ENCODE peak calls at places on chromosome 17, in nine cellular contexts. J is thoracic aorta; O is CD4-positive, alpha-beta memory T cell; D is H7; P is kidney epithelial cell; Z is prostate gland; B is mammary epithelial cell; X is MM.1S; K is lower lobe of right lung. I is an unnamed sample.

GRCh38 chr17:35147313-35147982 is at the start of gene UNC45B:
- DNase-seq in J (no peak), O (no peak), D (no peak), P (no peak), Z (no peak), B (no peak), X (no peak), K (no peak), I (no peak)

GRCh38 chr17:82322526-82323453 is 5.4 kb upstream of the CD7 start:
- DNase-seq in J (no peak), O (no peak), D (no peak), P (no peak), Z (no peak), B (no peak), X (no peak), K (no peak), I (no peak)

GRCh38 chr17:41885733-41886132 is 20.5 kb upstream of the KLHL11 start:
- DNase-seq in J (no peak), O (no peak), D (peak; percentile 53), P (no peak), Z (no peak), B (no peak), X (no peak), K (no peak), I (no peak)

GRCh38 chr17:10053976-10054551 is 144.3 kb downstream of the GAS7 start:
- DNase-seq in J (no peak), O (no peak), D (no peak), P (no peak), Z (no peak), B (no peak), X (no peak), K (no peak), I (no peak)

GRCh38 chr17:82229686-82230626 is 1.1 kb downstream of the SLC16A3 start:
- DNase-seq in J (no peak), O (no peak), D (no peak), P (no peak), Z (no peak), B (no peak), X (no peak), K (no peak), I (no peak)

GRCh38 chr17:57782642-57783337 is 37.7 kb upstream of the CCDC182 start:
- DNase-seq in J (no peak), O (no peak), D (peak; percentile 59), P (no peak), Z (no peak), B (no peak), X (no peak), K (no peak), I (no peak)

GRCh38 chr17:10177921-10178788 is 20.3 kb downstream of the GAS7 start:
- DNase-seq in J (no peak), O (no peak), D (peak; percentile 77), P (no peak), Z (no peak), B (no peak), X (no peak), K (no peak), I (no peak)

GRCh38 chr17:11855306-11855705 is 142.0 kb downstream of the ZNF18 start:
- DNase-seq in J (no peak), O (no peak), D (no peak), P (no peak), Z (no peak), B (no peak), X (no peak), K (no peak), I (no peak)

GRCh38 chr17:30950669-30951399 is 20.0 kb upstream of the RNF135 start:
- DNase-seq in J (peak; percentile 25), O (no peak), D (no peak), P (no peak), Z (peak; percentile 26), B (peak; percentile 69), X (no peak), K (peak; percentile 77), I (no peak)

GRCh38 chr17:61394630-61395408 is 4.8 kb upstream of the TBX2 start:
- DNase-seq in J (no peak), O (no peak), D (no peak), P (no peak), Z (no peak), B (no peak), X (peak; percentile 67), K (peak; percentile 46), I (no peak)

GRCh38 chr17:45787656-45788055 is 3.5 kb downstream of the CRHR1 start:
- DNase-seq in J (no peak), O (no peak), D (no peak), P (no peak), Z (no peak), B (no peak), X (no peak), K (no peak), I (no peak)

GRCh38 chr17:57186231-57187019 is 69.9 kb upstream of the MSI2 start:
- DNase-seq in J (no peak), O (no peak), D (no peak), P (no peak), Z (no peak), B (no peak), X (no peak), K (no peak), I (no peak)

GRCh38 chr17:67109111-67109510 is 64.8 kb downstream of the CACNG1 start:
- DNase-seq in J (no peak), O (no peak), D (no peak), P (no peak), Z (no peak), B (no peak), X (no peak), K (no peak), I (no peak)

GRCh38 chr17:58416937-58417299 is 416 bp downstream of the RNF43 start:
- DNase-seq in J (no peak), O (no peak), D (peak; percentile 13), P (no peak), Z (no peak), B (no peak), X (no peak), K (no peak), I (no peak)

GRCh38 chr17:38724337-38724988 is 5.7 kb upstream of the CISD3 start:
- DNase-seq in J (no peak), O (no peak), D (no peak), P (no peak), Z (no peak), B (no peak), X (no peak), K (no peak), I (no peak)

GRCh38 chr17:2977157-2977556 is 86.2 kb downstream of the OR1D5 start:
- DNase-seq in J (no peak), O (no peak), D (no peak), P (no peak), Z (no peak), B (no peak), X (no peak), K (no peak), I (no peak)

GRCh38 chr17:4823373-4824089 is 9.6 kb upstream of the MINK1 start:
- DNase-seq in J (no peak), O (no peak), D (no peak), P (no peak), Z (no peak), B (no peak), X (no peak), K (no peak), I (no peak)

GRCh38 chr17:49022391-49022941 is 25.3 kb downstream of the IGF2BP1 start:
- DNase-seq in J (no peak), O (no peak), D (peak; percentile 94), P (no peak), Z (no peak), B (no peak), X (no peak), K (no peak), I (no peak)

DNA sequence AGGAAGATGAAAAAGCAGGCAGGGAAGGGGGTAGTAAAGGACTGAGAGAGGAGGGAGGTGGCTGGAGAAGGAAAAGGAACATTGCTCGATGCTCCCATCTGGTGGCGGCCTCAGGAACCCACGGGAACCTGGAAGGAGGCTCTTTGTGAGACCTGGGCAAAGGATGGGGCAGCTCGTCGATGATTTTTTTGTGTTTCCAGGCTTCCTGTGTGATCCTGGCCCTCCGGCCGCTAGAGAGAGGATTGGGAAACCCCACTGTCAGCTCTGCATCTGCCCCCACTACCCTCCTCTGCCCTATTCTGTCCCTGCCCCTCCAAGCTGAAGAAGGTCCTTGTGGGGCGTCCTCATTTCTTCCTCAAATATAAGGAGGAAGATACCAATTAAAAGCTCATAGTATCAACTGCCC is 6.6 kb downstream of the WFIKKN2 start:
- DNase-seq in J (no peak), O (peak; percentile 43), D (peak; percentile 95), P (no peak), Z (peak; percentile 55), B (peak; percentile 51), X (peak; percentile 58), K (peak; percentile 69), I (no peak)
- H3K4me3 ChIP-seq in J (no peak overlapping the region), O (no peak overlapping the region), D (no peak overlapping the region), P (no peak overlapping the region), Z (no peak overlapping the region), B (no peak overlapping the region), X (no peak overlapping the region), K (no peak overlapping the region), I (no peak overlapping the region)

GRCh38 chr17:37513711-37514110 is 24.0 kb downstream of the DUSP14 start:
- DNase-seq in J (no peak), O (no peak), D (no peak), P (no peak), Z (no peak), B (peak; percentile 19), X (no peak), K (no peak), I (no peak)
- H3K36me3 ChIP-seq in J (peaks cover 38% of the 10 kb centered on the region), O (peaks cover 39% of the 10 kb centered on the region), D (peaks cover 4% of the 10 kb centered on the region), P (peaks cover 4% of the 10 kb centered on the region), Z (no peaks in the 10 kb centered on the region), B (peaks cover 24% of the 10 kb centered on the region), X (no peaks in the 10 kb centered on the region), K (peaks cover 63% of the 10 kb centered on the region), I (peaks cover 52% of the 10 kb centered on the region)

DNA sequence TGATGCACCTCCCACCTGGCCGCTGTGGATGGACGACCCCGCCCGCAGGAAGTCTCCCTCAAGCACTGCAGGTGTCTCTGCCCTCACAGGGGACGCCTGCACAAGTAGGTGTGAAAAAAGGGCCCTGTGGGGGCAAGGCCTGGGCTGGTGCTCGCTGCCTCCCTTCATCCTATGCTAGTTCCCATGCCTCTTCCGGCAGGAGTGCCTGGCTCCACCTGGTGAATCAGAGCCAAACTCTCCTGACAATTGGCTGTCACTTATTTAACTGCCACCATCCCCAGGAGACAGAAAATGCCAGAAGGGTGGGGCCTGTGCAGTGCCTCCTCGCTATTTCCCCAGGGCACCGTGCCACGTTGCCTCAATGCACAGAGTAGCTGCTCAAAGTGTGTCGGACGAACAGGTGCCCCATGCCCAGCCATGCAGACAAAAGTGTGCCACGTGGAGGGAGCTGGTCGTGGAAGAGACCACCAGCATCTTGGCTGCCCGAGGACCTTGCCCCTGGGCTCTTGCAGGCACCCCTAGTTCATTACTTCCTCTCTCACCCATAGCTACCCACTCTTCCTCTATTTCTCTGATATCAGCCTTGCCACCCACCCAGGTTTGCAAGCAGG is 170.7 kb downstream of the SEC14L1 start:
- DNase-seq in J (no peak), O (no peak), D (no peak), P (no peak), Z (no peak), B (no peak), X (no peak), K (peak; percentile 30), I (no peak)
- H3K4me3 ChIP-seq in J (no peak overlapping the region), O (no peak overlapping the region), D (no peak overlapping the region), P (no peak overlapping the region), Z (no peak overlapping the region), B (no peak overlapping the region), X (no peak overlapping the region), K (no peak overlapping the region), I (no peak overlapping the region)

DNA sequence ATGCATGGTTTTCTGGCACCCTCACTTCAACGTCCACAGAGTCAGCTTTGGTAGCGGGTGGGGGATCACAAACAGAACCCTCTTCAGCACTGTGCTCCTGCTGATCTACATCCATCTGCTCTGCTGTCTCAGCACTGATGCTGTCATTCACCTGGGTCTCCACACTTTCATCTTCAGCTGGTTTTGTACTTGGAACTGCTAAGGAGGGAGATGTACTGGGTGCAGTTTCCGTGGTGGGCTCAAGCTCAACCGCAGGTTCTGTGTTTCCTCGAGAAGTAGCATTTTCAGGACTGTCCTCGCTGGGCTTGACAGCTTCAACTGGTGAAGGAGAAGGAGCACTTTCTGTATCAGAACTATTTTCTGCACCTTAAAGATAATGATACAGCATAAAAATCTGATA is 101.8 kb downstream of the TTC19 start:
- DNase-seq in J (no peak), O (no peak), D (no peak), P (no peak), Z (no peak), B (no peak), X (peak; percentile 12), K (no peak), I (no peak)
- H3K36me3 ChIP-seq in J (peaks cover 35% of the 10 kb centered on the region), O (peaks cover 43% of the 10 kb centered on the region), D (peaks cover 13% of the 10 kb centered on the region), P (peaks cover 1% of the 10 kb centered on the region), Z (no peaks in the 10 kb centered on the region), B (peaks cover 22% of the 10 kb centered on the region), X (no peaks in the 10 kb centered on the region), K (peaks cover 75% of the 10 kb centered on the region), I (peaks cover 31% of the 10 kb centered on the region)

I was measured in effector memory CD4-positive, alpha-beta T cell.